ENCODE peak calls at places on chromosomes 13 and 19, in four cellular contexts. L is IMR-90, F is GM12891, Q is tibial nerve. Z is an unnamed sample.

GRCh38 chr13:44068737-44069136 is 189.0 kb downstream of the LACC1 start:
- DNase-seq in L (peak), F (no peak), Q (no peak), Z (peak)

GRCh38 chr13:71577127-71577526 is 289.9 kb downstream of the DACH1 start:
- DNase-seq in L (no peak), F (no peak), Q (no peak), Z (no peak)

GRCh38 chr19:30897034-30897433 is 452.2 kb downstream of the TSHZ3 start:
- DNase-seq in L (no peak), F (no peak), Q (no peak), Z (no peak)

GRCh38 chr19:3276341-3276799 is 51.9 kb downstream of the CELF5 start:
- DNase-seq in L (no peak), F (peak), Q (no peak), Z (peak)

GRCh38 chr19:1851581-1852293 is 3.5 kb upstream of the REXO1 start:
- DNase-seq in L (no peak), F (no peak), Q (no peak), Z (no peak)

GRCh38 chr13:24161010-24161775 is 673 bp downstream of the SPATA13 start:
- DNase-seq in L (no peak), F (peak), Q (no peak), Z (no peak)

GRCh38 chr19:38100589-38100988 is 123.4 kb downstream of the DPF1 start:
- DNase-seq in L (no peak), F (no peak), Q (no peak), Z (no peak)

GRCh38 chr19:58554494-58555368 is at the start of gene CHMP2A:
- DNase-seq in L (peak), F (peak), Q (peak), Z (peak)

DNA sequence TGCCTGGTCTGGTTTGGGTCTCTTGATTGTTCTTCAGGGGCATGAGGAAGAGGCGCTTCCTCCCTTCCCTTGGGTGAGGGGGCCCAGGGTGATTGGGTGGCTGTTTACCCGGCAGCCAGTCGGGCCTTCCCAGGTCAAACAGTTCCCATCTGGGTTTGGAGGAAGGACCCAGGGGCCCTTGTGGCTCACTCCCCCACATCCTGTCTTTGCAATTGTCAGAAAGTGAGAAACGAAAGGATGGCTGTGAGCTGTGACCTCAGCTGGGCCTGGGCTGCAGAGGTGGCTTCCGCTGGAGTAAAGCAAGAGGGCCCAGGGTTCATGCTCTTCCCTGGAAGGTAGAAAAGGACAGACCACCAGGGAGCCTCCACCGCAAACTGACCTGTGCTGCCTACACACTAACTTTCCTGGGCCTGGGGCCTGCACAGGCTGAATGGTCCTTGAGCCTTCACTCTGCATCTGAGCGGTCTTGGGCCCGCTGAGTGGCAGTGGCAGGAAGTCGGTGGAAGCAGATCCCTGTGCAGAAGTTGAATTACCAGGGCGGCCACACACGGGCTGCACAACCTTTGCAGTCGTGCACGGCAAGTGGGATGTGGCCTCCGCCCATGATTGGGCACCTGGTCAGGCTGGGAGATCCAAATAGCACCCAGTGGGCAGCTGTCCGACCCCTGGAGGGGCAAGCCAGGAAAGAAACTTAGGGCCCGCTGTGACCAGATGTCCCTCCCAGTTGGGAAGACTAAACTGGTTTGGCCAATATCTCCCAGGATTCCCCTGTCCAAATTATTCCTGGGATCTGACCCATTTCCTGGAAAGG is 5.3 kb upstream of the CD79A start:
- DNase-seq in L (no peak), F (peak), Q (no peak), Z (no peak)
- TF ChIP-seq POLR2A in L (no peak), F (peak), Q (no peak), Z (no peak)

DNA sequence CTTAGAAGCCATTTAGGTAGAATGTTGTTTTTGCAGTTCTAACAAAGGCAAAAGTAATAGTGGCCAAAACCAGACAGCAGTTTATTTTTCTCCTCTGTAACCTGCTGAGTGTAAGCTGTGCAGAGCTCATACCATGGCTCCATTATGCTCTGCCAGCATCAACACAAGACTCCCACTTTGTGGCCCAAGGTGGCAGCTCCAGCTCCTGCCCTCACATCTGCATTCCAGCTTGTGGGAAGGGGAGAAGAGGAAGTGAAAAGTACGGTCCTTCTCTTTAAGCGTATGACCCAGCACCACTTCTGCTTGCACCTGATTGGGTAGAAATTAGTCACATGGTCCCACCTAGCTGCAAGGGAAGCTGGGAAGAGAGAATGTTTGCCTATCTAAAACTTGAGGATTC is 19.2 kb downstream of the ADGRE1 start:
- DNase-seq in L (no peak), F (no peak), Q (no peak), Z (no peak)
- TF ChIP-seq POLR2A in L (no peak), F (no peak), Q (no peak), Z (no peak)

DNA sequence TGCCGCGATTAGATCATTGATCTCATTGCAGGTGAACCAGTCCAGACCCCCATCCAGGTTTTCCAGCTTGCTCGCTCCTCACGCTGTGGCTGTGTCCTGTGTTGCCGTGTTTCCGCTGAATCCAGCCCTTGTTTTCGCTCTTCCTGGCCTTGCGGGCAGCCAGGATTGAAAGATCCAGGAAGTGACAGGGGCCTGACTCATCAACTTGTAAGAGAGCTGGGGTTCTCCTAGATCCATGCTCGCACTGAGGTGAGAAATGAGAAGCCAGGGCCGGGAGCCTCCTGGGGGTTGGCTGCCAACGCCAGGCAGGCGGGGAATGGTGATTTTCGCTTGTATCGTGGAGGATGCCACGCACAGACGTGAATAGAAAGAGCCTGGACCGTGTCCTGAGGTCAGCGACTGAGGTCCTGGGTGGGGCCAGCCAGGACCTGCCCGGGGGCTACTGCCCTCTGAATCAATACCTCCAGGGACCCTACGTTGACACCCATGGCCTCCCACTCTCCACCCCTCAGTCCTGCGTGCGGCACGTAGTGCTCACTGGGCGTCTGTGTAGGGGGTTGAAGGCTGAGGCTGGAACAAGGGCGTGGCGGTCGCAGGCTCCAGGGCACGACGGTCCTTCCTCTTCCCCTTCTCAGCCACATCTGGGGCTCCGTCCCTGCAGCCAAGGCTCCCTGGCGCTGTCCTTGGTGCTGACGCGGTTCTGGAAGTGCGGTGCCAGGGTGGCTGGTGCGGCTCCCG is 7.3 kb upstream of the PTPRH start:
- DNase-seq in L (peak), F (no peak), Q (peak), Z (peak)
- TF ChIP-seq POLR2A in L (peak), F (no peak), Q (no peak), Z (peak)

GRCh38 chr19:10961073-10961762 is 388 bp downstream of the SMARCA4 start:
- DNase-seq in L (no peak), F (no peak), Q (peak), Z (no peak)

GRCh38 chr19:10963865-10964264 is 3.0 kb downstream of the SMARCA4 start:
- DNase-seq in L (no peak), F (no peak), Q (no peak), Z (no peak)

GRCh38 chr19:10962863-10963262 is 2.0 kb downstream of the SMARCA4 start:
- DNase-seq in L (no peak), F (no peak), Q (no peak), Z (no peak)

GRCh38 chr19:10961763-10962536 is 1.1 kb downstream of the SMARCA4 start:
- DNase-seq in L (peak), F (no peak), Q (no peak), Z (no peak)

DNA sequence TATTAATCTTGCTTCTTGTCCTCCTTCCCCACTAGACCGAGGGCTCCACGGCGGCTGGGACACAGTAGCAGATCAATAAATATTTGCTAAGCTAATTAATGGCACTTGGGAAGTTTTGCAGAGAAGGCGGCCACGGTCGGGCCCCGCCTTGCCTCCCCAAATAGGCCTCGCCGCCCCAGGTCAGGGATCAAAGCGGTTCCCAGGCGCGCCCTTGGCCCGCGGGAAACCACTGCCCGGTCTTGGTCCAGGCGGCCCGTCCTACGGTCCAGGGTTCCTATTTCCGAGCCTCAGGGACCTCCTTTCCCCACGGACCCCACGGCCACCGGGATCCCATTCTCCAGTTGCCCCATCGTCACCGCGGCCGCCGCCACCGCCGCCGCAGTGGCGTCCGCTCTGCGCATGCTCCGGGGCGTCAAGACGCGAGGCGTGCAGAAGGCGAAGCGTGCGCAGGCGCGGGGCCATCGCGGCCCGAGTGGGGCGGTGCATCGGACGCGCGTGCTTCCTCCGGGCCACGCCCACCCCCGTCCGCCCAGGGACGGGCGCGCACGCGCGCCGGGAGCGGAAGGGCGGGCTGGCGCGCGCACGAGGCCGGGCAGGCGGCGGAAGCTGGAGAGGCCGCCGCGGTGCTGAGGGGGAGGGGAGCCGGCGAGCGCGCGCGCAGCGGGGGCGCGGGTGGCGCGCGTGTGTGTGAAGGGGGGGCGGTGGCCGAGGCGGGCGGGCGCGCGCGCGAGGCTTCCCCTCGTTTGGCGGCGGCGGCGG is at the start of gene SMARCA4:
- DNase-seq in L (peak), F (peak), Q (peak), Z (peak)
- TF ChIP-seq POLR2A in L (peak), F (peak), Q (peak), Z (peak)

Z was measured in H54.